ENCODE peak calls at places on chromosome 14, in ten cellular contexts. S is stimulated activated CD4-positive, alpha-beta T cell treated with anti-CD3 and anti-CD28 coated beads, TNF-alpha, amount 100 ng/mL, for 24 hours; V is stomach; Y is hypothalamus; L is NCI-H460; E is progenitor cell of endocrine pancreas; C is HEK293T; K is NCI-H1417; X is T-cell; O is ELF-1. F is an unnamed sample.

GRCh38 chr14:103700753-103701490 is 14.3 kb downstream of the XRCC3 start:
- DNase-seq in S (no peak), V (no peak), Y (no peak), L (no peak), E (no peak), C (no peak), K (no peak), X (no peak), O (no peak), F (no peak)

GRCh38 chr14:69354383-69355154 is 43.5 kb downstream of the ERH start:
- DNase-seq in S (peak), V (peak), Y (no peak), L (no peak), E (no peak), C (no peak), K (no peak), X (peak), O (no peak), F (no peak)

GRCh38 chr14:22753586-22753985 is 12.9 kb upstream of the OXA1L start:
- DNase-seq in S (no peak), V (no peak), Y (no peak), L (no peak), E (no peak), C (no peak), K (no peak), X (no peak), O (no peak), F (no peak)

GRCh38 chr14:74697543-74697942 is 15.3 kb downstream of the AREL1 start:
- DNase-seq in S (no peak), V (no peak), Y (no peak), L (no peak), E (no peak), C (no peak), K (no peak), X (no peak), O (no peak), F (no peak)

GRCh38 chr14:49971156-49972141 is 78.6 kb downstream of the ARF6 start:
- DNase-seq in S (no peak), V (no peak), Y (no peak), L (no peak), E (no peak), C (no peak), K (no peak), X (peak), O (no peak), F (no peak)

GRCh38 chr14:92724516-92725340 is 23.7 kb downstream of the LGMN start:
- DNase-seq in S (no peak), V (peak), Y (no peak), L (no peak), E (no peak), C (no peak), K (no peak), X (no peak), O (peak), F (peak)

GRCh38 chr14:74429991-74430390 is 4.0 kb upstream of the SYNDIG1L start:
- DNase-seq in S (no peak), V (no peak), Y (no peak), L (no peak), E (no peak), C (peak), K (no peak), X (no peak), O (no peak), F (no peak)

GRCh38 chr14:75399819-75400678 is 27.8 kb upstream of the JDP2 start:
- DNase-seq in S (no peak), V (peak), Y (peak), L (peak), E (no peak), C (no peak), K (peak), X (no peak), O (peak), F (peak)

GRCh38 chr14:55309761-55310365 is 38.6 kb downstream of the FBXO34 start:
- DNase-seq in S (no peak), V (no peak), Y (no peak), L (no peak), E (no peak), C (no peak), K (no peak), X (no peak), O (no peak), F (no peak)

GRCh38 chr14:32898876-32899275 is 39.8 kb upstream of the NPAS3 start:
- DNase-seq in S (no peak), V (no peak), Y (no peak), L (no peak), E (no peak), C (no peak), K (no peak), X (no peak), O (no peak), F (no peak)

GRCh38 chr14:39492267-39492666 is 60.0 kb upstream of the FBXO33 start:
- DNase-seq in S (no peak), V (no peak), Y (no peak), L (no peak), E (no peak), C (no peak), K (no peak), X (no peak), O (no peak), F (no peak)

GRCh38 chr14:51079489-51079888 is 15.4 kb downstream of the TRIM9 start:
- DNase-seq in S (no peak), V (no peak), Y (no peak), L (no peak), E (no peak), C (no peak), K (no peak), X (no peak), O (no peak), F (no peak)

GRCh38 chr14:101462726-101463565 is 98.3 kb upstream of the DIO3 start:
- DNase-seq in S (no peak), V (peak), Y (no peak), L (no peak), E (peak), C (no peak), K (no peak), X (no peak), O (no peak), F (no peak)

F was measured in hepatocyte.